ENCODE peak calls at places on chromosomes 1 and 21, in seven cellular contexts. One of them, this sample, is unnamed.

GRCh38 chr1:65159801-65160523 is 12.0 kb downstream of the AK4 start:
- DNase-seq in tibial nerve: no peak
- DNase-seq in cardiac fibroblast: no peak
- DNase-seq in aorta: no peak
- DNase-seq in fibroblast of the aortic adventitia: no peak
- DNase-seq in CD8-positive, alpha-beta T cell: no peak
- DNase-seq in tibial artery: no peak
- DNase-seq in this sample: no peak

GRCh38 chr1:162391790-162392563 is 10.4 kb downstream of the C1orf226 start:
- DNase-seq in tibial nerve: no peak
- DNase-seq in cardiac fibroblast: peak; percentile 74
- DNase-seq in aorta: no peak
- DNase-seq in fibroblast of the aortic adventitia: peak; percentile 63
- DNase-seq in CD8-positive, alpha-beta T cell: no peak
- DNase-seq in tibial artery: peak; percentile 47
- DNase-seq in this sample: no peak

GRCh38 chr1:107829083-107829771 is 135.8 kb downstream of the VAV3 start:
- DNase-seq in tibial nerve: no peak
- DNase-seq in cardiac fibroblast: peak; percentile 15
- DNase-seq in aorta: no peak
- DNase-seq in fibroblast of the aortic adventitia: no peak
- DNase-seq in CD8-positive, alpha-beta T cell: no peak
- DNase-seq in tibial artery: no peak
- DNase-seq in this sample: no peak

GRCh38 chr1:118988186-118989005 is at the start of gene TBX15:
- DNase-seq in tibial nerve: no peak
- DNase-seq in cardiac fibroblast: no peak
- DNase-seq in aorta: no peak
- DNase-seq in fibroblast of the aortic adventitia: no peak
- DNase-seq in CD8-positive, alpha-beta T cell: no peak
- DNase-seq in tibial artery: peak; percentile 91
- DNase-seq in this sample: no peak

GRCh38 chr21:17050646-17051045 is 462.2 kb upstream of the CXADR start:
- DNase-seq in tibial nerve: no peak
- DNase-seq in cardiac fibroblast: no peak
- DNase-seq in aorta: no peak
- DNase-seq in fibroblast of the aortic adventitia: no peak
- DNase-seq in CD8-positive, alpha-beta T cell: no peak
- DNase-seq in tibial artery: no peak
- DNase-seq in this sample: no peak

GRCh38 chr1:188822248-188822647 is 1655.4 kb downstream of the BRINP3 start:
- DNase-seq in tibial nerve: no peak
- DNase-seq in cardiac fibroblast: no peak
- DNase-seq in aorta: no peak
- DNase-seq in fibroblast of the aortic adventitia: no peak
- DNase-seq in CD8-positive, alpha-beta T cell: no peak
- DNase-seq in tibial artery: no peak
- DNase-seq in this sample: no peak

GRCh38 chr1:246497331-246497915 is 9.7 kb downstream of the SMYD3 start:
- DNase-seq in tibial nerve: peak; percentile 52
- DNase-seq in cardiac fibroblast: peak; percentile 90
- DNase-seq in aorta: no peak
- DNase-seq in fibroblast of the aortic adventitia: peak; percentile 86
- DNase-seq in CD8-positive, alpha-beta T cell: no peak
- DNase-seq in tibial artery: no peak
- DNase-seq in this sample: no peak

GRCh38 chr1:224504642-224505041 is 70.0 kb upstream of the WDR26 start:
- DNase-seq in tibial nerve: no peak
- DNase-seq in cardiac fibroblast: no peak
- DNase-seq in aorta: no peak
- DNase-seq in fibroblast of the aortic adventitia: no peak
- DNase-seq in CD8-positive, alpha-beta T cell: no peak
- DNase-seq in tibial artery: no peak
- DNase-seq in this sample: no peak

GRCh38 chr1:44784094-44785026 is 3.6 kb downstream of the BEST4 start:
- DNase-seq in tibial nerve: no peak
- DNase-seq in cardiac fibroblast: no peak
- DNase-seq in aorta: no peak
- DNase-seq in fibroblast of the aortic adventitia: no peak
- DNase-seq in CD8-positive, alpha-beta T cell: no peak
- DNase-seq in tibial artery: no peak
- DNase-seq in this sample: no peak

GRCh38 chr1:199336745-199337640 is 690.5 kb upstream of the NR5A2 start:
- DNase-seq in tibial nerve: no peak
- DNase-seq in cardiac fibroblast: no peak
- DNase-seq in aorta: no peak
- DNase-seq in fibroblast of the aortic adventitia: no peak
- DNase-seq in CD8-positive, alpha-beta T cell: no peak
- DNase-seq in tibial artery: peak; percentile 56
- DNase-seq in this sample: no peak

GRCh38 chr1:203408485-203409229 is 57.7 kb upstream of the FMOD start:
- DNase-seq in tibial nerve: peak; percentile 88
- DNase-seq in cardiac fibroblast: peak; percentile 64
- DNase-seq in aorta: peak; percentile 95
- DNase-seq in fibroblast of the aortic adventitia: peak; percentile 88
- DNase-seq in CD8-positive, alpha-beta T cell: no peak
- DNase-seq in tibial artery: peak; percentile 97
- DNase-seq in this sample: peak; percentile 95

GRCh38 chr1:11977625-11978024 is 2.6 kb upstream of the MFN2 start:
- DNase-seq in tibial nerve: no peak
- DNase-seq in cardiac fibroblast: no peak
- DNase-seq in aorta: no peak
- DNase-seq in fibroblast of the aortic adventitia: peak; percentile 82
- DNase-seq in CD8-positive, alpha-beta T cell: no peak
- DNase-seq in tibial artery: no peak
- DNase-seq in this sample: no peak

GRCh38 chr1:94757931-94758330 is 62.2 kb upstream of the SLC44A3 start:
- DNase-seq in tibial nerve: no peak
- DNase-seq in cardiac fibroblast: peak; percentile 91
- DNase-seq in aorta: peak; percentile 69
- DNase-seq in fibroblast of the aortic adventitia: peak; percentile 57
- DNase-seq in CD8-positive, alpha-beta T cell: no peak
- DNase-seq in tibial artery: peak; percentile 84
- DNase-seq in this sample: peak; percentile 81

GRCh38 chr1:43207229-43207853 is 35.2 kb downstream of the CFAP57 start:
- DNase-seq in tibial nerve: no peak
- DNase-seq in cardiac fibroblast: peak; percentile 84
- DNase-seq in aorta: no peak
- DNase-seq in fibroblast of the aortic adventitia: no peak
- DNase-seq in CD8-positive, alpha-beta T cell: no peak
- DNase-seq in tibial artery: no peak
- DNase-seq in this sample: no peak

GRCh38 chr1:13790290-13791035 is 90.5 kb downstream of the PRDM2 start:
- DNase-seq in tibial nerve: no peak
- DNase-seq in cardiac fibroblast: no peak
- DNase-seq in aorta: no peak
- DNase-seq in fibroblast of the aortic adventitia: no peak
- DNase-seq in CD8-positive, alpha-beta T cell: no peak
- DNase-seq in tibial artery: no peak
- DNase-seq in this sample: no peak

GRCh38 chr1:101181930-101182329 is 54.9 kb upstream of the S1PR1 start:
- DNase-seq in tibial nerve: no peak
- DNase-seq in cardiac fibroblast: peak; percentile 94
- DNase-seq in aorta: no peak
- DNase-seq in fibroblast of the aortic adventitia: no peak
- DNase-seq in CD8-positive, alpha-beta T cell: no peak
- DNase-seq in tibial artery: no peak
- DNase-seq in this sample: no peak

GRCh38 chr1:205484985-205485967 is 19.2 kb upstream of the CDK18 start:
- DNase-seq in tibial nerve: peak; percentile 41
- DNase-seq in cardiac fibroblast: peak; percentile 72
- DNase-seq in aorta: peak; percentile 66
- DNase-seq in fibroblast of the aortic adventitia: peak; percentile 70
- DNase-seq in CD8-positive, alpha-beta T cell: peak; percentile 68
- DNase-seq in tibial artery: peak; percentile 70
- DNase-seq in this sample: no peak

GRCh38 chr1:106924360-106924759 is 132.1 kb upstream of the PRMT6 start:
- DNase-seq in tibial nerve: no peak
- DNase-seq in cardiac fibroblast: no peak
- DNase-seq in aorta: no peak
- DNase-seq in fibroblast of the aortic adventitia: peak; percentile 29
- DNase-seq in CD8-positive, alpha-beta T cell: no peak
- DNase-seq in tibial artery: no peak
- DNase-seq in this sample: no peak

GRCh38 chr21:45408811-45409261 is 3.9 kb downstream of the COL18A1 start:
- DNase-seq in tibial nerve: no peak
- DNase-seq in cardiac fibroblast: no peak
- DNase-seq in aorta: peak; percentile 35
- DNase-seq in fibroblast of the aortic adventitia: no peak
- DNase-seq in CD8-positive, alpha-beta T cell: no peak
- DNase-seq in tibial artery: peak; percentile 68
- DNase-seq in this sample: no peak

GRCh38 chr1:172959578-172959977 is 91.2 kb downstream of the TNFSF18 start:
- DNase-seq in tibial nerve: no peak
- DNase-seq in cardiac fibroblast: no peak
- DNase-seq in aorta: no peak
- DNase-seq in fibroblast of the aortic adventitia: no peak
- DNase-seq in CD8-positive, alpha-beta T cell: no peak
- DNase-seq in tibial artery: no peak
- DNase-seq in this sample: no peak

GRCh38 chr1:205748398-205749093 is 1.4 kb downstream of the NUCKS1 start:
- DNase-seq in tibial nerve: peak; percentile 10
- DNase-seq in cardiac fibroblast: peak; percentile 78
- DNase-seq in aorta: no peak
- DNase-seq in fibroblast of the aortic adventitia: peak; percentile 91
- DNase-seq in CD8-positive, alpha-beta T cell: no peak
- DNase-seq in tibial artery: no peak
- DNase-seq in this sample: no peak

DNA sequence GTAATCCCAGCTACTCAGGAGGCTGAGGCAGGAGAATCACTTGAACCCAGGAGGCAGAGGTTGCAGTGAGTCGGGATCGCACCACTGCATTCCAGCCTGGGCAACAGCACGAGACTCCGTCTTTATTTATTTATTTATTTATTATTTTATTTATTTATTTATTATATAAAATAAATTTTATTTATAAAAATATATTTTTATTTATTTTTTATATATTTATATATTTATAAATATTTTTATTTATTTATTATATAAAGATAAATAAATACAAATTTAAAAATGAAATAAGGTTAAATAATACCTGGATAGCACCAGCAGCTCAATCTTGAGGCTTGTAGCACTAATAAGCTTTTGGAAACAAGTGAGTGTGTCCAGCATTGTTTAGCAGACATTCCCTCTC is 40.9 kb upstream of the SIM2 start:
- DNase-seq in tibial nerve: no peak
- DNase-seq in cardiac fibroblast: no peak
- DNase-seq in aorta: no peak
- DNase-seq in fibroblast of the aortic adventitia: no peak
- DNase-seq in CD8-positive, alpha-beta T cell: no peak
- DNase-seq in tibial artery: no peak
- DNase-seq in this sample: no peak
- H3K4me3 ChIP-seq in tibial nerve: no peak overlapping the region
- H3K4me3 ChIP-seq in cardiac fibroblast: no peak overlapping the region
- H3K4me3 ChIP-seq in aorta: no peak overlapping the region
- H3K4me3 ChIP-seq in fibroblast of the aortic adventitia: no peak overlapping the region
- H3K4me3 ChIP-seq in CD8-positive, alpha-beta T cell: no peak overlapping the region
- H3K4me3 ChIP-seq in tibial artery: no peak overlapping the region
- H3K4me3 ChIP-seq in this sample: no peak overlapping the region

GRCh38 chr1:6178751-6179563 is 1.2 kb downstream of the CHD5 start:
- DNase-seq in tibial nerve: no peak
- DNase-seq in cardiac fibroblast: no peak
- DNase-seq in aorta: no peak
- DNase-seq in fibroblast of the aortic adventitia: no peak
- DNase-seq in CD8-positive, alpha-beta T cell: no peak
- DNase-seq in tibial artery: no peak
- DNase-seq in this sample: no peak

GRCh38 chr1:6181347-6181770 is 1.2 kb upstream of the CHD5 start:
- DNase-seq in tibial nerve: no peak
- DNase-seq in cardiac fibroblast: no peak
- DNase-seq in aorta: no peak
- DNase-seq in fibroblast of the aortic adventitia: no peak
- DNase-seq in CD8-positive, alpha-beta T cell: no peak
- DNase-seq in tibial artery: no peak
- DNase-seq in this sample: no peak

GRCh38 chr1:6180578-6181311 is 624 bp upstream of the CHD5 start:
- DNase-seq in tibial nerve: no peak
- DNase-seq in cardiac fibroblast: no peak
- DNase-seq in aorta: no peak
- DNase-seq in fibroblast of the aortic adventitia: no peak
- DNase-seq in CD8-positive, alpha-beta T cell: no peak
- DNase-seq in tibial artery: no peak
- DNase-seq in this sample: no peak

GRCh38 chr1:6180215-6180577 is at the start of gene CHD5:
- DNase-seq in tibial nerve: no peak
- DNase-seq in cardiac fibroblast: no peak
- DNase-seq in aorta: no peak
- DNase-seq in fibroblast of the aortic adventitia: no peak
- DNase-seq in CD8-positive, alpha-beta T cell: peak; percentile 46
- DNase-seq in tibial artery: no peak
- DNase-seq in this sample: no peak

GRCh38 chr1:6179564-6180175 is 451 bp downstream of the CHD5 start:
- DNase-seq in tibial nerve: no peak
- DNase-seq in cardiac fibroblast: no peak
- DNase-seq in aorta: no peak
- DNase-seq in fibroblast of the aortic adventitia: no peak
- DNase-seq in CD8-positive, alpha-beta T cell: no peak
- DNase-seq in tibial artery: no peak
- DNase-seq in this sample: no peak
- H3K4me3 ChIP-seq in tibial nerve: no peak overlapping the region
- H3K4me3 ChIP-seq in cardiac fibroblast: no peak overlapping the region
- H3K4me3 ChIP-seq in aorta: peak overlapping the region; percentile 42
- H3K4me3 ChIP-seq in fibroblast of the aortic adventitia: no peak overlapping the region
- H3K4me3 ChIP-seq in CD8-positive, alpha-beta T cell: no peak overlapping the region
- H3K4me3 ChIP-seq in tibial artery: peak overlapping the region; percentile 45
- H3K4me3 ChIP-seq in this sample: peak overlapping the region; percentile 77

GRCh38 chr21:21200939-21201610 is 202.9 kb downstream of the NCAM2 start:
- DNase-seq in tibial nerve: no peak
- DNase-seq in cardiac fibroblast: peak; percentile 65
- DNase-seq in aorta: no peak
- DNase-seq in fibroblast of the aortic adventitia: peak; percentile 65
- DNase-seq in CD8-positive, alpha-beta T cell: no peak
- DNase-seq in tibial artery: no peak
- DNase-seq in this sample: no peak
- H3K4me3 ChIP-seq in tibial nerve: peak overlapping the region; percentile 25
- H3K4me3 ChIP-seq in cardiac fibroblast: no peak overlapping the region
- H3K4me3 ChIP-seq in aorta: no peak overlapping the region
- H3K4me3 ChIP-seq in fibroblast of the aortic adventitia: peak overlapping the region; percentile 39
- H3K4me3 ChIP-seq in CD8-positive, alpha-beta T cell: no peak overlapping the region
- H3K4me3 ChIP-seq in tibial artery: no peak overlapping the region
- H3K4me3 ChIP-seq in this sample: peak overlapping the region; percentile 0

GRCh38 chr1:168920456-168921094 is 185.9 kb upstream of the ATP1B1 start:
- DNase-seq in tibial nerve: peak; percentile 9
- DNase-seq in cardiac fibroblast: peak; percentile 86
- DNase-seq in aorta: no peak
- DNase-seq in fibroblast of the aortic adventitia: peak; percentile 77
- DNase-seq in CD8-positive, alpha-beta T cell: no peak
- DNase-seq in tibial artery: no peak
- DNase-seq in this sample: no peak

GRCh38 chr1:168917796-168918195 is 188.7 kb upstream of the ATP1B1 start:
- DNase-seq in tibial nerve: no peak
- DNase-seq in cardiac fibroblast: no peak
- DNase-seq in aorta: no peak
- DNase-seq in fibroblast of the aortic adventitia: no peak
- DNase-seq in CD8-positive, alpha-beta T cell: no peak
- DNase-seq in tibial artery: no peak
- DNase-seq in this sample: no peak

GRCh38 chr1:168918860-168919741 is 187.4 kb upstream of the ATP1B1 start:
- DNase-seq in tibial nerve: no peak
- DNase-seq in cardiac fibroblast: peak; percentile 48
- DNase-seq in aorta: no peak
- DNase-seq in fibroblast of the aortic adventitia: no peak
- DNase-seq in CD8-positive, alpha-beta T cell: no peak
- DNase-seq in tibial artery: no peak
- DNase-seq in this sample: no peak

GRCh38 chr1:168923521-168924136 is 182.9 kb upstream of the ATP1B1 start:
- DNase-seq in tibial nerve: no peak
- DNase-seq in cardiac fibroblast: no peak
- DNase-seq in aorta: no peak
- DNase-seq in fibroblast of the aortic adventitia: no peak
- DNase-seq in CD8-positive, alpha-beta T cell: no peak
- DNase-seq in tibial artery: no peak
- DNase-seq in this sample: no peak

GRCh38 chr1:168921514-168922106 is 184.9 kb upstream of the ATP1B1 start:
- DNase-seq in tibial nerve: no peak
- DNase-seq in cardiac fibroblast: no peak
- DNase-seq in aorta: no peak
- DNase-seq in fibroblast of the aortic adventitia: no peak
- DNase-seq in CD8-positive, alpha-beta T cell: no peak
- DNase-seq in tibial artery: no peak
- DNase-seq in this sample: no peak
- H3K4me3 ChIP-seq in tibial nerve: no peak overlapping the region
- H3K4me3 ChIP-seq in cardiac fibroblast: no peak overlapping the region
- H3K4me3 ChIP-seq in aorta: no peak overlapping the region
- H3K4me3 ChIP-seq in fibroblast of the aortic adventitia: no peak overlapping the region
- H3K4me3 ChIP-seq in CD8-positive, alpha-beta T cell: no peak overlapping the region
- H3K4me3 ChIP-seq in tibial artery: no peak overlapping the region
- H3K4me3 ChIP-seq in this sample: no peak overlapping the region

This sample was measured in coronary artery.